ENCODE peak calls at places on chromosomes 11 and 22, in five cellular contexts. B is CD8-positive, alpha-beta T cell; A is body of pancreas; M is hepatocyte; H is tibial nerve. I is an unnamed sample.

GRCh38 chr22:36673821-36674220 is 29.7 kb downstream of the CACNG2 start:
- DNase-seq in B (no peak), M (no peak), H (no peak), A (no peak), I (no peak)

GRCh38 chr22:29267858-29268510 is at the start of the genes EWSR1 and RHBDD3:
- DNase-seq in B (peak; percentile 99), A (peak; percentile 98), H (peak; percentile 94), M (peak; percentile 97), I (peak; percentile 98)

GRCh38 chr11:117026593-117027330 is 71.5 kb downstream of the SIK3 start:
- DNase-seq in H (no peak), A (no peak), B (no peak), M (no peak), I (no peak)

GRCh38 chr11:61860054-61860903 is 31.1 kb downstream of the FADS3 start:
- DNase-seq in M (no peak), B (no peak), A (peak; percentile 88), H (no peak), I (peak; percentile 81)

GRCh38 chr11:18527512-18527911 is 770 bp upstream of the TSG101 start:
- DNase-seq in A (no peak), H (no peak), M (peak; percentile 14), B (no peak), I (no peak)

GRCh38 chr11:34940026-34940677 is 23.7 kb downstream of the PDHX start:
- DNase-seq in A (no peak), B (no peak), M (no peak), H (no peak), I (no peak)

GRCh38 chr11:122491486-122491885 is 164.0 kb upstream of the UBASH3B start:
- DNase-seq in H (peak; percentile 6), A (no peak), M (peak; percentile 34), B (no peak), I (no peak)

GRCh38 chr11:111982019-111982464 is 43.2 kb upstream of the DLAT start:
- DNase-seq in A (peak; percentile 91), B (peak; percentile 55), H (peak; percentile 60), M (peak; percentile 89), I (no peak)

GRCh38 chr11:1920128-1920908 is 815 bp downstream of the TNNT3 start:
- DNase-seq in M (no peak), H (no peak), A (no peak), B (no peak), I (no peak)
- H3K4me1 ChIP-seq in M (peaks cover 8% of the 10 kb centered on the region), H (no peaks in the 10 kb centered on the region), A (no peaks in the 10 kb centered on the region), B (peaks cover 11% of the 10 kb centered on the region), I (peaks cover 41% of the 10 kb centered on the region)

GRCh38 chr11:77557553-77557952 is 32.2 kb upstream of the AQP11 start:
- DNase-seq in M (no peak), B (no peak), A (no peak), H (no peak), I (no peak)
- TF ChIP-seq CTCF in M (no peak), B (no peak), A (no peak), H (no peak), I (no peak)

GRCh38 chr22:48088226-48088625 is 1325.8 kb downstream of the TBC1D22A start:
- DNase-seq in M (no peak), H (no peak), A (no peak), B (no peak), I (no peak)

GRCh38 chr22:48091060-48091650 is 1328.7 kb downstream of the TBC1D22A start:
- DNase-seq in M (no peak), B (no peak), H (no peak), A (no peak), I (no peak)

GRCh38 chr22:48088926-48089536 is 1326.6 kb downstream of the TBC1D22A start:
- DNase-seq in A (no peak), B (no peak), H (no peak), M (no peak), I (no peak)

GRCh38 chr22:48090332-48090672 is 1327.9 kb downstream of the TBC1D22A start:
- DNase-seq in M (no peak), H (no peak), B (no peak), A (no peak), I (no peak)

GRCh38 chr22:48089601-48090331 is 1327.3 kb downstream of the TBC1D22A start:
- DNase-seq in B (no peak), H (peak; percentile 53), A (peak; percentile 26), M (peak; percentile 61), I (peak; percentile 39)
- H3K4me1 ChIP-seq in B (peaks cover 2% of the 10 kb centered on the region), H (peaks cover 14% of the 10 kb centered on the region), A (no peaks in the 10 kb centered on the region), M (peaks cover 3% of the 10 kb centered on the region), I (no peaks in the 10 kb centered on the region)

GRCh38 chr11:108135845-108136599 is 14.7 kb downstream of the ACAT1 start:
- DNase-seq in H (no peak), M (no peak), B (no peak), A (no peak), I (no peak)
- TF ChIP-seq CTCF in H (no peak), M (peak; percentile 23), B (no peak), A (no peak), I (no peak)